ENCODE peak calls at places on chromosomes 13 and 19, in five cellular contexts. D, R, L, E and V are unnamed samples.

GRCh38 chr13:27516103-27516502 is 65.7 kb upstream of the MTIF3 start:
- DNase-seq in D (no peak), R (no peak), E (no peak), L (no peak), V (no peak)

GRCh38 chr19:1104452-1105216 is 840 bp downstream of the GPX4 start:
- DNase-seq in L (peak; percentile 80), D (peak; percentile 80), E (peak; percentile 74), R (peak; percentile 87), V (peak; percentile 75)

GRCh38 chr19:49677901-49678674 is 1.0 kb downstream of the PRMT1 start:
- DNase-seq in R (peak; percentile 82), E (peak; percentile 85), L (peak; percentile 36), D (peak; percentile 86), V (no peak)

GRCh38 chr13:44969858-44970484 is 19.3 kb downstream of the NUFIP1 start:
- DNase-seq in L (peak; percentile 80), D (no peak), E (no peak), R (no peak), V (peak; percentile 67)

GRCh38 chr19:43809762-43810696 is 7.8 kb upstream of the LYPD5 start:
- DNase-seq in D (no peak), E (no peak), R (no peak), L (peak; percentile 22), V (peak; percentile 37)

GRCh38 chr13:51230473-51231105 is 8.4 kb downstream of the FAM124A start:
- DNase-seq in D (no peak), R (no peak), E (no peak), L (peak; percentile 74), V (peak; percentile 81)

GRCh38 chr19:2488942-2489731 is 13.2 kb downstream of the GADD45B start:
- DNase-seq in E (peak; percentile 32), L (peak; percentile 57), R (peak; percentile 30), D (no peak), V (peak; percentile 58)

GRCh38 chr19:46376241-46377153 is 29.6 kb downstream of the PPP5C start:
- DNase-seq in R (no peak), L (no peak), E (no peak), D (peak; percentile 24), V (no peak)

GRCh38 chr13:93670858-93671257 is 444.3 kb downstream of the GPC6 start:
- DNase-seq in R (no peak), E (no peak), L (no peak), D (no peak), V (no peak)

GRCh38 chr19:6250909-6251308 is 28.9 kb downstream of the MLLT1 start:
- DNase-seq in D (no peak), L (no peak), E (no peak), R (no peak), V (no peak)

GRCh38 chr13:72097568-72097967 is 230.6 kb upstream of the DACH1 start:
- DNase-seq in R (no peak), L (no peak), E (no peak), D (no peak), V (no peak)

GRCh38 chr13:75263741-75264407 is 218.1 kb downstream of the TBC1D4 start:
- DNase-seq in R (no peak), E (no peak), D (no peak), L (no peak), V (no peak)

GRCh38 chr13:91805605-91806004 is 407.2 kb downstream of the GPC5 start:
- DNase-seq in D (no peak), R (no peak), E (no peak), L (no peak), V (no peak)

GRCh38 chr19:2631213-2631821 is 71.2 kb downstream of the GNG7 start:
- DNase-seq in R (no peak), L (no peak), D (no peak), E (no peak), V (no peak)

GRCh38 chr19:4557971-4558941 is 1.2 kb downstream of the SEMA6B start:
- DNase-seq in L (no peak), D (peak; percentile 56), R (no peak), E (peak; percentile 60), V (no peak)

GRCh38 chr13:41060723-41061074 is 610 bp upstream of the WBP4 start:
- DNase-seq in L (peak; percentile 86), D (peak; percentile 81), E (peak; percentile 64), R (peak; percentile 93), V (peak; percentile 83)

GRCh38 chr13:27997904-27998522 is 9.5 kb upstream of the URAD start:
- DNase-seq in L (no peak), R (no peak), E (no peak), D (peak; percentile 82), V (peak; percentile 17)

GRCh38 chr13:31282741-31283455 is 83.1 kb downstream of the B3GLCT start:
- DNase-seq in D (no peak), R (no peak), L (no peak), E (no peak), V (no peak)

GRCh38 chr13:60509601-60510386 is 112.8 kb downstream of the TDRD3 start:
- DNase-seq in L (no peak), E (no peak), D (no peak), R (no peak), V (no peak)

GRCh38 chr13:29892149-29892548 is 41.7 kb upstream of the UBL3 start:
- DNase-seq in D (no peak), R (no peak), E (no peak), L (peak; percentile 72), V (peak; percentile 84)

GRCh38 chr19:34309368-34310138 is 55.2 kb downstream of the GARRE1 start:
- DNase-seq in L (no peak), D (no peak), R (no peak), E (no peak), V (no peak)

GRCh38 chr13:100675660-100676129 is 1.1 kb upstream of the TMTC4 start:
- DNase-seq in D (no peak), R (peak; percentile 16), L (no peak), E (no peak), V (no peak)

GRCh38 chr19:36524617-36525016 is 3.5 kb downstream of the ZNF260 start:
- DNase-seq in R (no peak), L (no peak), E (no peak), D (no peak), V (no peak)

GRCh38 chr13:77565635-77566034 is 30.1 kb downstream of the SCEL start:
- DNase-seq in E (no peak), L (peak; percentile 34), R (no peak), D (no peak), V (peak; percentile 70)

GRCh38 chr19:28482221-28482620 is 730.7 kb downstream of the UQCRFS1 start:
- DNase-seq in E (no peak), R (no peak), D (no peak), L (no peak), V (no peak)

GRCh38 chr19:17830567-17831418 is 9.5 kb upstream of the INSL3 start:
- DNase-seq in D (peak; percentile 47), R (peak; percentile 68), E (peak; percentile 52), L (peak; percentile 34), V (no peak)